ENCODE peak calls at places on chromosomes 12 and 14, in four cellular contexts. X, Z, H and P are unnamed samples.

GRCh38 chr12:118060301-118061010 is 523 bp downstream of the WSB2 start:
- DNase-seq in H (peak; percentile 27), X (no peak), Z (peak; percentile 20), P (peak; percentile 56)

GRCh38 chr12:51661199-51661598 is 70.2 kb downstream of the SCN8A start:
- DNase-seq in Z (no peak), X (no peak), H (no peak), P (no peak)

GRCh38 chr14:75315143-75315542 is 36.5 kb downstream of the FOS start:
- DNase-seq in X (peak; percentile 84), H (no peak), Z (no peak), P (no peak)

GRCh38 chr12:71599213-71599612 is 64.4 kb downstream of the ZFC3H1 start:
- DNase-seq in H (no peak), X (no peak), Z (no peak), P (no peak)

GRCh38 chr12:132327351-132328171 is 1.8 kb downstream of the GALNT9 start:
- DNase-seq in H (no peak), X (peak; percentile 87), Z (no peak), P (no peak)

GRCh38 chr12:95700316-95700785 is 90.2 kb downstream of the NTN4 start:
- DNase-seq in H (no peak), Z (no peak), X (peak; percentile 97), P (no peak)

GRCh38 chr12:101759396-101760047 is 20.3 kb upstream of the SYCP3 start:
- DNase-seq in H (no peak), Z (no peak), X (peak; percentile 47), P (no peak)

GRCh38 chr14:100612879-100613455 is 25.8 kb upstream of the BEGAIN start:
- DNase-seq in X (no peak), H (no peak), Z (no peak), P (no peak)

GRCh38 chr12:49121047-49121696 is 10.0 kb downstream of the TUBA1B start:
- DNase-seq in H (peak; percentile 45), Z (no peak), X (peak; percentile 79), P (no peak)

GRCh38 chr14:38592764-38593442 is 337.0 kb upstream of the CLEC14A start:
- DNase-seq in Z (no peak), H (no peak), X (no peak), P (no peak)

GRCh38 chr12:111881712-111882111 is 39.7 kb downstream of the MAPKAPK5 start:
- DNase-seq in H (no peak), Z (no peak), X (no peak), P (no peak)

GRCh38 chr12:116306536-116306935 is 29.0 kb upstream of the MED13L start:
- DNase-seq in H (no peak), X (no peak), Z (no peak), P (no peak)

GRCh38 chr14:89851031-89851430 is 103.5 kb downstream of the EFCAB11 start:
- DNase-seq in Z (no peak), X (no peak), H (no peak), P (no peak)

GRCh38 chr12:89461649-89462612 is 62.7 kb downstream of the GALNT4 start:
- DNase-seq in Z (no peak), H (no peak), X (peak; percentile 86), P (no peak)

GRCh38 chr14:22432348-22432976 is 156.6 kb downstream of the DAD1 start:
- DNase-seq in H (no peak), Z (no peak), X (peak; percentile 95), P (no peak)

GRCh38 chr14:22426711-22427110 is 162.3 kb downstream of the DAD1 start:
- DNase-seq in X (no peak), H (no peak), Z (no peak), P (no peak)

GRCh38 chr14:22429546-22429945 is 159.5 kb downstream of the DAD1 start:
- DNase-seq in Z (no peak), H (no peak), X (no peak), P (no peak)

GRCh38 chr14:22427771-22428228 is 161.2 kb downstream of the DAD1 start:
- DNase-seq in Z (no peak), H (no peak), X (peak; percentile 91), P (no peak)

DNA sequence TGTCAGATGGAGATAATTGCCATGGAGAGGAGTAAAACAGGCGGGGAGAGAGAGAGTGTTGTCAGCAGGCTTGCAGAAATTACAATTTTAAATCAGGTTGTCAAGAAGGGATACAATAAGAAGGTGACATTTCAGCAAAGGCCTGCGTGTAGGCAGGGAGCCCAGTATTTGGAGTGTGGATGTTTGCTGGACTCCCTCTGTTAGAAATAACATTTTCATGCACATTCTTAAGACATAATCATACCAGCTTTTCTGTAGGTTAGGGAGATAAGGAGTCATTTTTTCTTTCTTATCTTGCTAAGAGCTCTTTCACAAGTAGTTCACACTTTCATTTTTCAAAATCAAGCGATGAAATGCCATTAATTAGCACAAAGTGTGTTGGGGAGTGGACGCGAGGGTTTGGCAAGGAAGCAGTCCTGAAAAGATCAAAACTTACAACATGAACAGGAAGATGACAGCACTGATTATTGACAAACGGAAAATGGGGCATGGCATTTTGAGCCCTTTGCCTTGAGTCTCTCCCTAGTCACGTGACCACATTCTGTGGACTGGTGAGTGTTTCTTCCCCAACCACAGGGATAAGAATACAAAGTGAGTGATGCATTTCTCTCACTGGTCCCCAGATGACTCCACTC is 160.2 kb downstream of the DAD1 start:
- DNase-seq in Z (no peak), X (peak; percentile 59), H (no peak), P (no peak)
- TF ChIP-seq CTCF in Z (no peak), X (no peak), H (no peak), P (no peak)

GRCh38 chr14:103384450-103385152 is 614 bp upstream of the MARK3 start:
- DNase-seq in H (no peak), Z (no peak), X (no peak), P (no peak)

GRCh38 chr14:103385994-103386491 is 828 bp downstream of the MARK3 start:
- DNase-seq in X (peak; percentile 31), Z (peak; percentile 25), H (peak; percentile 29), P (peak; percentile 52)

GRCh38 chr14:103382375-103382774 is 2.8 kb upstream of the MARK3 start:
- DNase-seq in H (no peak), X (peak; percentile 71), Z (no peak), P (no peak)

GRCh38 chr14:103386632-103387329 is 1.6 kb downstream of the MARK3 start:
- DNase-seq in H (no peak), Z (no peak), X (peak; percentile 44), P (no peak)

DNA sequence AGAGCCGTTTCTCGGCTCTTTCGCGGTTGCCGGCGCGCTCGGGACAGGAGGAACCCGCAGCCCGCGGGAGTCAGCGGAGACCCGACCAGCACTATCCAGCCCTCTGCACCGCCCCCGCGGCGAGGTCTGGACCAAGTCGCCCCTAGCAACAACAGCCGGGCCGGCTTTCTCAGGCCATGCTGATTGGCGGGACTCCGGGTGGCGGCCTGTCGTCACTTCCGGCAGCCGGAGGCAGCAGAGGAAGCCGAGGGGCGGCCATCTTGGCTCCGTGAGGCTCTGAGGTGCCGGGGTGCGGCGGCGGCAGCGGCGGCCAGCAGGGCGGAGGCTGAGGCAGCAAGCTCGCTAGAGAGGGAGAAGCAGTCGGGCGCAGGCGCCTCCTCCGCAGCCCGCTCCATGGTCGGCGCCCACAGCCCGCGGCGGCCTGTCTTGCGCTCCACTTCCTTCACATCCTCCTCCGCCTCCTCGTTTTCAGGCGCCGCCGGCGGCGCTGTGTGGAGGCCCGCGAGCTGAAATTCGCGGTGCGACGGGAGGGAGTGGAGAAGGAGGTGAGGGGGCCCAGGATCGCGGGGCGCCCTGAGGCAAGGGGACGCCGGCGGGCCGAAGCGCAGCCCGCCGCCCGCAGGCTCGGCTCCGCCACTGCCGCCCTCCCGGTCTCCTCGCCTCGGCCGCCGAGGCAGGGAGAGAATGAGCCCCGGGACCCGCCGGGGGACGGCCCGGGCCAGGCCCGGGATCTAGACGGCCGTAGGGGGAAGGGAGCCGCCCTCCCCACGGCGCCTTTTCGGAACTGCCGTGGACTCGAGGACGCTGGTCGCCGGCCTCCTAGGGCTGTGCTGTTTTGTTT is at the start of gene MARK3:
- DNase-seq in H (peak; percentile 98), X (peak; percentile 95), Z (peak; percentile 95), P (peak; percentile 94)
- TF ChIP-seq CTCF in H (no peak), X (no peak), Z (peak; percentile 35), P (no peak)

DNA sequence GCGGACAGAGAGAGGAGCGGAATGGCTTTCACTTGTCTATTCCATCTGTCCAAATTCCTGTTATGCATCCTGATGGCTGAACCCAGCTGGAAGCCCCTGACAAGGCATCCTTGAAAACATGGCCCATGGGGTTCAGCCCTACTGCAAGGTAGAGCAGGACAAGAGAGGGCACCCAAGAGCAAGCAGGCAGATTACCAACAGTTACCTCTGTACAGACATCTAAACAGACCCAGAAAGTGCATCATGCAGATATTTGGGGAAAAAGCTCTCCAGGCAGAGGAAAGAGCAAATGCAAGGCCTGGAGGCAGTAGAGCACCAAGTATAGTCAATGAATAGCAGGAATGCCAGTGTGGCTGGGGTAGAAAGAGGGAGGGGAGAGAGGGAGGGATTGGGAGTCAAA is 407.5 kb downstream of the PCNX1 start:
- DNase-seq in X (no peak), Z (no peak), H (no peak), P (no peak)
- TF ChIP-seq CTCF in X (no peak), Z (no peak), H (no peak), P (no peak)

DNA sequence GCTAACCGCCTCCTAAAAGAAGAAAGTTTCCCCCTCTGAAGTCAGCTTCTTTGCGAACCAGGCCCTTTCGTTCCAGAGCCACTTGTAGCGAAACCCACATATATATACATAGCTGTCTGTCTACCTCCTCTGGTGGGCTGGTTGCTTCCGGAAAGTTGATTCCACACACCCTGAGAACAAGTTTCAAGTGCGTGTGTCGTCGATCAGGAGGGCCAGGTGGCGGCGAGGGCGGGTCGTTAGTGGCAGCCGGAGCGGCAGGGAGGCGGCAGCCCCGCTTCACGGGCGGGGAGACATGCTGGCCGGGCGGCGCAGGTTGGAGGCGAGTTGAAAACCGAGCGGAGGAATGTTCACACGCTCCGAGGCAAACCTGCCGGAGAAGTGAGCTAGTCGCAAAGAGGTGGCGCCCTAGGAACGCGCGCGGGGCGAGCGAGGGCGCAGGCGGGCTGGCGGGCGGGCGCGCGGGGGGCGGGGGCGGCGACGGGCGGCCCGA is 2.6 kb downstream of the PTHLH start:
- DNase-seq in X (peak; percentile 58), Z (peak; percentile 78), H (peak; percentile 81), P (peak; percentile 50)
- TF ChIP-seq CTCF in X (no peak), Z (no peak), H (no peak), P (no peak)

DNA sequence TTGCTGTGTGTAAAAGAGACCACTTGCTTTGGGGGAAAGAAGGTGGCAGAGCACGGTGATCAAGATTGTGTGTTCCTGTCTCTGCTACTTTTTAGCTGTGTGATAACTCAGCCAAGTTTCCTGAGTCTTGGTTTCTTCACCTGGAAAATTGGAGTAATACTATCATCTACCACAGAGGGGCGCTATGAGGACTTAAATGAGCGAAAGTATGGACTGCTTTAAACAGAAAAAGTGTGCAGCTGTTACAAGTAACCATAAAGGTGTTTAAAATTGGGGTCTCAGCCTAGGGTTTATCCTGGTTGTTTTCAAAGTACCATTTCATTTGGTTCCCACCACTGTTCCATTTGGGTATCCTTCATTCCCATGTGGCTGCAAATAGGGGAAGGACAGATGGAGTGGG is 65.9 kb upstream of the WSCD2 start:
- DNase-seq in Z (no peak), X (peak; percentile 5), H (no peak), P (no peak)
- TF ChIP-seq CTCF in Z (peak; percentile 49), X (peak; percentile 22), H (peak; percentile 84), P (peak; percentile 71)

GRCh38 chr12:121956041-121956341 is 37.6 kb downstream of the CFAP251 start:
- DNase-seq in Z (no peak), X (no peak), H (no peak), P (no peak)
- TF ChIP-seq CTCF in Z (peak; percentile 7), X (no peak), H (no peak), P (no peak)